ENCODE peak calls at places on chromosomes 1 and 21, in five cellular contexts. F, M, D, E and Q are unnamed samples.

GRCh38 chr21:45379171-45379900 is 25.6 kb upstream of the COL18A1 start:
- DNase-seq in F (no peak), M (no peak), D (peak; percentile 21), E (no peak), Q (peak; percentile 53)

GRCh38 chr1:166988976-166989515 is at the start of gene MAEL:
- DNase-seq in M (no peak), E (no peak), F (no peak), D (no peak), Q (peak; percentile 81)

GRCh38 chr1:221350091-221350490 is 391.8 kb downstream of the DUSP10 start:
- DNase-seq in E (no peak), M (no peak), F (no peak), D (no peak), Q (no peak)

GRCh38 chr1:19762175-19762779 is 37.4 kb downstream of the TMCO4 start:
- DNase-seq in F (peak; percentile 46), M (peak; percentile 26), D (peak; percentile 39), E (peak; percentile 51), Q (no peak)

GRCh38 chr1:165928075-165928731 is 100.8 kb downstream of the UCK2 start:
- DNase-seq in D (no peak), M (peak; percentile 71), F (peak; percentile 58), E (peak; percentile 35), Q (no peak)

GRCh38 chr21:41668686-41669532 is 97.9 kb downstream of the RIPK4 start:
- DNase-seq in M (no peak), E (no peak), D (no peak), F (no peak), Q (no peak)

GRCh38 chr1:74674278-74675048 is 871 bp upstream of the ERICH3 start:
- DNase-seq in F (no peak), D (no peak), M (no peak), E (no peak), Q (no peak)

GRCh38 chr1:19257178-19257914 is 5.7 kb downstream of the MRTO4 start:
- DNase-seq in E (no peak), F (peak; percentile 26), M (no peak), D (no peak), Q (peak; percentile 60)

GRCh38 chr1:156140879-156141707 is 12.3 kb upstream of the SEMA4A start:
- DNase-seq in F (peak; percentile 23), D (no peak), M (no peak), E (no peak), Q (no peak)

GRCh38 chr1:210726621-210727020 is 397.9 kb downstream of the HHAT start:
- DNase-seq in E (no peak), F (peak; percentile 33), M (no peak), D (peak; percentile 13), Q (no peak)